ENCODE peak calls at places on chromosomes 13 and 19, in nine cellular contexts. E, C, H, U, X, B, N, A and O are unnamed samples.

GRCh38 chr13:108302279-108302678 is 32.8 kb downstream of the TNFSF13B start:
- DNase-seq in A (no peak), H (no peak), C (no peak), B (no peak), U (no peak), N (no peak), E (no peak), X (no peak), O (no peak)

GRCh38 chr13:50069255-50069654 is 54.0 kb downstream of the KCNRG start:
- DNase-seq in X (no peak), E (no peak), C (no peak), A (no peak), N (no peak), B (no peak), U (no peak), H (no peak), O (no peak)

GRCh38 chr19:3479819-3480215 is 508 bp downstream of the SMIM24 start:
- DNase-seq in H (no peak), A (peak; percentile 47), B (no peak), E (no peak), X (no peak), U (no peak), N (no peak), C (no peak), O (no peak)

GRCh38 chr19:51948979-51949378 is 21.7 kb downstream of the ZNF613 start:
- DNase-seq in N (no peak), E (no peak), U (no peak), C (no peak), B (no peak), A (no peak), X (no peak), H (no peak), O (no peak)

GRCh38 chr13:42168497-42168896 is 103.5 kb upstream of the AKAP11 start:
- DNase-seq in H (no peak), B (no peak), C (no peak), X (no peak), U (peak; percentile 4), E (no peak), N (no peak), A (no peak), O (no peak)

GRCh38 chr19:42081584-42082258 is 5.8 kb downstream of the ZNF574 start:
- DNase-seq in B (no peak), A (peak; percentile 82), H (no peak), X (no peak), E (peak; percentile 64), U (peak; percentile 45), N (no peak), C (no peak), O (no peak)

GRCh38 chr13:63700366-63700765 is 2284.7 kb upstream of the PCDH20 start:
- DNase-seq in U (no peak), C (no peak), H (no peak), A (no peak), X (no peak), B (no peak), E (peak; percentile 1), N (no peak), O (no peak)

GRCh38 chr19:40519352-40520322 is 52.8 kb downstream of the SPTBN4 start:
- DNase-seq in B (no peak), E (no peak), C (no peak), X (no peak), A (peak; percentile 90), N (no peak), H (no peak), U (no peak), O (no peak)

GRCh38 chr13:113889467-113889866 is 25.6 kb upstream of the GAS6 start:
- DNase-seq in U (no peak), B (no peak), A (no peak), N (no peak), E (no peak), C (no peak), X (no peak), H (no peak), O (no peak)

GRCh38 chr19:37874784-37875183 is 31.6 kb downstream of the WDR87 start:
- DNase-seq in B (no peak), N (no peak), X (no peak), H (no peak), A (no peak), E (no peak), U (no peak), C (no peak), O (no peak)

GRCh38 chr13:112879283-112879833 is 89.7 kb upstream of the MCF2L start:
- DNase-seq in X (no peak), A (no peak), H (no peak), E (no peak), B (no peak), C (no peak), N (no peak), U (no peak), O (no peak)

GRCh38 chr13:65889368-65889767 is 1340.8 kb downstream of the PCDH9 start:
- DNase-seq in B (no peak), H (no peak), A (no peak), U (no peak), C (no peak), E (no peak), X (no peak), N (no peak), O (no peak)

GRCh38 chr19:44924243-44924725 is 9.9 kb downstream of the APOC1 start:
- DNase-seq in A (peak; percentile 38), H (no peak), X (no peak), C (no peak), E (no peak), N (no peak), U (no peak), B (no peak), O (no peak)
- TF ChIP-seq POLR2A in A (no peak), H (no peak), X (no peak), C (no peak), E (no peak), N (no peak), U (no peak), B (no peak), O (no peak)

GRCh38 chr19:49869484-49870308 is 2.3 kb upstream of the PNKP start:
- DNase-seq in C (peak; percentile 97), H (peak; percentile 97), B (peak; percentile 97), U (peak; percentile 99), E (peak; percentile 100), N (peak; percentile 98), A (peak; percentile 100), X (peak; percentile 82), O (peak; percentile 98)

GRCh38 chr19:49863935-49864320 is 3.4 kb downstream of the PNKP start:
- DNase-seq in X (no peak), A (no peak), B (no peak), H (no peak), E (no peak), U (no peak), N (no peak), C (no peak), O (peak; percentile 64)

GRCh38 chr19:49864890-49865289 is 2.5 kb downstream of the PNKP start:
- DNase-seq in U (no peak), E (no peak), N (no peak), C (no peak), A (no peak), H (no peak), B (no peak), X (no peak), O (no peak)

GRCh38 chr19:49869009-49869483 is 1.7 kb upstream of the PNKP start:
- DNase-seq in H (no peak), E (no peak), N (no peak), X (peak; percentile 44), C (no peak), U (no peak), B (no peak), A (no peak), O (no peak)

GRCh38 chr19:49866933-49867782 is at the start of gene PNKP:
- DNase-seq in H (peak; percentile 80), C (peak; percentile 92), X (peak; percentile 96), A (peak; percentile 96), E (peak; percentile 93), B (peak; percentile 92), U (peak; percentile 93), N (peak; percentile 89), O (peak; percentile 94)
- TF ChIP-seq POLR2A in H (peak; percentile 37), C (peak; percentile 77), X (peak; percentile 87), A (peak; percentile 61), E (peak; percentile 89), B (peak; percentile 76), U (peak; percentile 72), N (no peak), O (no peak)

GRCh38 chr19:39433480-39434079 is 2.2 kb downstream of the RPS16 start:
- DNase-seq in N (no peak), B (no peak), A (peak; percentile 20), U (no peak), C (no peak), H (no peak), X (no peak), E (no peak), O (no peak)
- TF ChIP-seq POLR2A in N (no peak), B (no peak), A (no peak), U (no peak), C (no peak), H (no peak), X (peak; percentile 30), E (peak; percentile 27), O (no peak)

GRCh38 chr19:2044709-2045500 is 6.1 kb downstream of the MKNK2 start:
- DNase-seq in E (no peak), B (no peak), A (no peak), U (no peak), X (no peak), C (no peak), H (no peak), N (no peak), O (no peak)

GRCh38 chr19:2045501-2046045 is 5.5 kb downstream of the MKNK2 start:
- DNase-seq in U (no peak), H (peak; percentile 89), B (no peak), C (no peak), X (no peak), A (no peak), N (peak; percentile 24), E (no peak), O (peak; percentile 69)

GRCh38 chr19:2047076-2047448 is 4.0 kb downstream of the MKNK2 start:
- DNase-seq in C (no peak), U (no peak), B (no peak), H (no peak), E (no peak), N (no peak), X (no peak), A (no peak), O (no peak)

GRCh38 chr19:2047449-2048103 is 3.5 kb downstream of the MKNK2 start:
- DNase-seq in B (peak; percentile 68), N (peak; percentile 37), C (peak; percentile 57), A (peak; percentile 75), X (no peak), E (peak; percentile 83), U (peak; percentile 16), H (peak; percentile 87), O (peak; percentile 72)

DNA sequence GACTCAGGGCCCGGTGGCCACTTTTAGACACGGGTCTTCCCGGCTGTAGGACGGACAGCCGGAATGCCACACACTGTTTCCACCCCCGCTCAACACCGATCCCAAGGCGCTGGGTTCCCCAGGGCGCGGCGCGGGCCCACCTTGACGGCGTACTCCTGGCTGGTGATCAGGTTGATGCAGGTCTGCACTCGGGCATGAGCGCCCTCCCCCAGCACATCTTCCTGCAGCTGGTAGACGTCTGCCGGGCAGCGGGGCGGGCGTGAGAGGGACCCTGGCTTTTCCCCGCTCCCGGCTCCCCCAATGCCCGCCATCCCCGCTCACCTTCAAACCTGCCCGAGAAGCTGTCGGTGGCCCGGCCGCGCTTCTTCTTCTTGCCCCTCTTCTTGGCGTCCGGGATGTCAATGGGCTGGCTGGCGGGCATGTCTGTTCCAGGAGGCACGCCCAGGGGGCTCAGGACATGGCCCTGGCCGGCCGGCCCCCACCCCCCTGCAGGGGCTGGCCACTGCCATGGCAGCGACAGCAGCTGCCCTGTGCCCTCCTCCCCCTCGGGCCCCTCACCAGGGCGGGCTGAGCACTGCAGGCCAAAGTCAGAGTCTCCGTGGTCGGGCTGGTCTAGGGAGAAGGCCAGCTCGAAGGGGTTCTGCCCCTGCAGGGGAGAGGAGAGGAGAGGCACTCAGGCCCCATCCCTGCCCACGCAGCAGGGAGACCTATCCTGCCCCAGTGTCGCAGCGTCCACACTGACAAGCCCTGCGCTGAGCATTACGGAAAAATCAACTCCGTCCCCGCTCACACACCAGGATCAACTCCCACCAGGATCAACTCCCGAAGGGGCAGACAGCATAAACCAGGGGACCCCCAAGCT is 4.8 kb downstream of the MKNK2 start:
- DNase-seq in U (no peak), A (no peak), N (no peak), E (no peak), X (no peak), C (no peak), H (peak; percentile 32), B (no peak), O (no peak)
- TF ChIP-seq POLR2A in U (no peak), A (no peak), N (no peak), E (no peak), X (peak; percentile 15), C (no peak), H (no peak), B (no peak), O (peak; percentile 11)